ENCODE peak calls at places on chromosomes 4 and X, in nine cellular contexts. T is IMR-90, Y is lower lobe of right lung, K is iPS DF 6.9, B is right lobe of liver, D is right atrium auricular region, M is fibroblast of lung, P is Karpas-422, W is lung. J is an unnamed sample.

GRCh38 chrX:53074987-53075386 is 7.2 kb upstream of the TSPYL2 start:
- DNase-seq in Y (no peak), P (no peak), D (no peak), M (no peak), T (no peak), W (no peak), K (no peak), B (no peak), J (no peak)

GRCh38 chrX:50770702-50771101 is 43.3 kb downstream of the SHROOM4 start:
- DNase-seq in K (no peak), T (no peak), P (no peak), B (no peak), Y (peak), M (peak), W (peak), D (no peak), J (no peak)

GRCh38 chr4:8427761-8428287 is 12.7 kb downstream of the ACOX3 start:
- DNase-seq in K (no peak), T (peak), B (no peak), W (peak), D (no peak), Y (no peak), M (peak), P (peak), J (peak)

GRCh38 chr4:142404191-142404611 is 441.9 kb downstream of the INPP4B start:
- DNase-seq in M (peak), B (no peak), D (no peak), T (peak), Y (no peak), K (no peak), P (no peak), W (no peak), J (no peak)

GRCh38 chr4:89022426-89023128 is 34.4 kb downstream of the FAM13A start:
- DNase-seq in Y (no peak), W (no peak), K (no peak), B (no peak), T (no peak), P (no peak), D (no peak), M (peak), J (no peak)

GRCh38 chr4:55549888-55550287 is 3.2 kb upstream of the CLOCK start:
- DNase-seq in D (no peak), K (no peak), M (peak), W (no peak), P (no peak), T (peak), Y (no peak), B (no peak), J (no peak)

GRCh38 chr4:153466637-153467153 is 535 bp downstream of the TMEM131L start:
- DNase-seq in P (peak), K (no peak), Y (no peak), D (no peak), B (peak), M (no peak), W (no peak), T (no peak), J (no peak)

GRCh38 chr4:33297091-33297490 is 2576.9 kb downstream of the PCDH7 start:
- DNase-seq in P (no peak), T (no peak), M (no peak), K (no peak), D (no peak), Y (no peak), B (no peak), W (no peak), J (no peak)

GRCh38 chr4:10096201-10096975 is 20.2 kb downstream of the WDR1 start:
- DNase-seq in T (peak), B (no peak), P (no peak), K (no peak), D (peak), Y (peak), W (peak), M (peak), J (peak)

GRCh38 chr4:117514779-117515178 is 429.4 kb upstream of the TRAM1L1 start:
- DNase-seq in T (no peak), B (no peak), K (no peak), W (no peak), M (no peak), Y (no peak), D (no peak), P (no peak), J (no peak)

GRCh38 chrX:132786217-132786616 is 172.2 kb downstream of the HS6ST2 start:
- DNase-seq in P (no peak), D (no peak), T (no peak), W (no peak), B (no peak), Y (no peak), K (no peak), M (peak), J (no peak)

GRCh38 chrX:44529315-44529714 is 13.3 kb downstream of the FUNDC1 start:
- DNase-seq in B (no peak), M (no peak), P (no peak), W (no peak), T (peak), Y (no peak), K (no peak), D (no peak), J (no peak)

GRCh38 chrX:130165181-130165702 is 399 bp downstream of the AIFM1 start:
- DNase-seq in D (peak), T (no peak), M (peak), K (no peak), B (no peak), Y (no peak), W (no peak), P (no peak), J (no peak)

GRCh38 chr4:184451726-184452125 is 22.6 kb downstream of the IRF2 start:
- DNase-seq in M (no peak), B (no peak), Y (no peak), P (no peak), W (no peak), D (no peak), T (no peak), K (no peak), J (no peak)

GRCh38 chr4:156378053-156378665 is 424.5 kb upstream of the CTSO start:
- DNase-seq in T (peak), P (peak), K (peak), B (no peak), M (peak), W (no peak), D (no peak), Y (no peak), J (no peak)

GRCh38 chrX:118726887-118727685 is at the start of gene IL13RA1:
- DNase-seq in Y (peak), B (peak), T (peak), M (peak), P (peak), K (no peak), W (peak), D (peak), J (no peak)

GRCh38 chr4:95835672-95836071 is 4.2 kb upstream of the PDHA2 start:
- DNase-seq in K (peak), B (no peak), T (no peak), P (peak), W (no peak), M (no peak), D (no peak), Y (no peak), J (no peak)

GRCh38 chrX:95346854-95347253 is 1337.8 kb upstream of the DIAPH2 start:
- DNase-seq in D (no peak), M (peak), K (no peak), W (no peak), Y (no peak), B (no peak), T (peak), P (peak), J (no peak)

GRCh38 chrX:57528670-57529255 is 63.0 kb upstream of the ZXDB start:
- DNase-seq in K (peak), D (no peak), M (no peak), P (peak), T (peak), B (no peak), W (no peak), Y (no peak), J (no peak)

GRCh38 chr4:183398298-183399129 is 45.9 kb upstream of the CDKN2AIP start:
- DNase-seq in P (no peak), T (peak), Y (peak), K (no peak), D (peak), B (peak), M (peak), W (peak), J (peak)

GRCh38 chrX:68835468-68835867 is 6.6 kb downstream of the EFNB1 start:
- DNase-seq in T (no peak), W (no peak), D (no peak), B (no peak), M (no peak), K (no peak), P (no peak), Y (no peak), J (no peak)

GRCh38 chrX:12496343-12496742 is 294.9 kb upstream of the PRPS2 start:
- DNase-seq in Y (no peak), W (no peak), T (no peak), M (no peak), K (no peak), P (no peak), D (no peak), B (no peak), J (no peak)

GRCh38 chrX:146241902-146242301 is 424.3 kb downstream of the SLITRK2 start:
- DNase-seq in Y (no peak), M (no peak), W (no peak), B (no peak), T (no peak), D (no peak), P (no peak), K (no peak), J (no peak)

GRCh38 chr4:180617203-180617602 is 1626.0 kb upstream of the TENM3 start:
- DNase-seq in M (peak), K (no peak), B (no peak), W (no peak), T (peak), Y (no peak), D (no peak), P (no peak), J (no peak)

GRCh38 chr4:83962492-83962891 is 426.6 kb downstream of the GPAT3 start:
- DNase-seq in M (no peak), Y (no peak), T (no peak), K (no peak), P (no peak), W (no peak), D (no peak), B (no peak), J (no peak)

GRCh38 chr4:185721949-185722316 is 90.1 kb downstream of the SORBS2 start:
- DNase-seq in Y (no peak), P (no peak), M (no peak), D (no peak), T (no peak), B (no peak), W (no peak), K (no peak), J (no peak)

GRCh38 chrX:153829549-153829798 is 870 bp downstream of the PDZD4 start:
- DNase-seq in W (no peak), T (no peak), Y (no peak), B (no peak), D (no peak), M (no peak), P (no peak), K (no peak), J (no peak)

GRCh38 chrX:153831435-153832150 is 1.2 kb upstream of the PDZD4 start:
- DNase-seq in Y (no peak), W (no peak), T (no peak), K (no peak), M (no peak), B (no peak), P (peak), D (no peak), J (no peak)

GRCh38 chrX:153828723-153829548 is 1.4 kb downstream of the PDZD4 start:
- DNase-seq in D (no peak), P (no peak), T (no peak), B (no peak), M (no peak), Y (no peak), K (no peak), W (no peak), J (no peak)

GRCh38 chrX:153830632-153831434 is 489 bp upstream of the PDZD4 start:
- DNase-seq in B (no peak), T (no peak), K (no peak), P (no peak), W (no peak), Y (no peak), D (no peak), M (no peak), J (no peak)

DNA sequence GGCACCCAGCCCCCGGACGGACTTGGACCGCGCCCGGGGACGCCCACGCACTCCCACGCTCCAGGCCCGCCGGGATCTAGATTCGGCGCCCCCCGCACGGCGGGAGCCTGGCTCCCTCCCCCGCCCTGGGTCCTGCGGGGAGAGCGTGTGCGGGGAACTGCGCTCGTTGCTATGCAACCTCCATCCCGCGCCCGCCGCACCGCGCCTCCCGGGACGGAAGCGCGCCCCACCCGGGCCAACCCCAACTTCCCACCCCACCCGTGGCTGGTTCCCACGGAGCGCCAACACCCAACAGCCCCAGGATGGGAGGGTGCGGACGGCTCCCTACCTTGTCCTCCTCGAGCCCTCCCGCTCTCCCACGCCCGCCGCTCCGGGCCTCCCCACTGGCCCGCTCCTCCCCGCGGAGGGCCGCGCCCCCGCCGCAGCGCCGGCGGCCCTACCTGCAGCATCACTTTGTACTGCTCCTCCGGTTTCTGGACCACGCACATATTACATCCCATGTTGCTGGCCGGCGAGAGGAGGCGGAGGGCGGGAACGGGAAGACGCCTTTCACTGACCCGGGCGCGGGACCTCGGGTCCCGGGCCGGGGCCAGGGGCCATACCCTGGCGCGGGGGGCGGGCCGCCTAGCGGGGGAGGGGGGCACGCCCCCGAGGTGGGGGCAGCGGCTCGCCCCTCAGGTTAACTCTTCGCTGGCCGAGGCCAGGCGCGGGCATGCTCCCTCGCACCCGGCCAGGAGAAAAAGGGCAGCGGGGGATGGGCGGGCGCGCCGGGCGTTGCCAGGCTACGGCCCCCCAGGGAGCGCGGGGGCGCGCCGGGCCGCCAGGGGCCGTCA is at the start of gene PDZD4:
- DNase-seq in P (no peak), Y (no peak), T (no peak), M (no peak), W (no peak), K (no peak), B (no peak), D (no peak), J (no peak)
- H3K27ac ChIP-seq in P (no peak), Y (no peak), T (no peak), M (no peak), W (no peak), K (no peak), B (no peak), D (no peak), J (no peak)

GRCh38 chr4:79983431-79983830 is 89.6 kb downstream of the ANTXR2 start:
- DNase-seq in D (no peak), W (no peak), Y (no peak), M (no peak), P (no peak), T (no peak), K (no peak), B (no peak), J (no peak)
- H3K27ac ChIP-seq in D (no peak), W (no peak), Y (no peak), M (no peak), P (no peak), T (no peak), K (no peak), B (no peak), J (no peak)

GRCh38 chr4:42554072-42554471 is 102.8 kb downstream of the ATP8A1 start:
- DNase-seq in T (no peak), P (no peak), B (no peak), Y (no peak), K (no peak), M (peak), D (no peak), W (no peak), J (no peak)
- H3K27ac ChIP-seq in T (no peak), P (no peak), B (no peak), Y (no peak), K (no peak), M (no peak), D (no peak), W (no peak), J (no peak)

GRCh38 chrX:87397103-87397886 is 120.3 kb upstream of the KLHL4 start:
- DNase-seq in P (no peak), K (no peak), M (peak), B (no peak), Y (no peak), T (no peak), D (no peak), W (no peak), J (no peak)
- H3K27ac ChIP-seq in P (no peak), K (no peak), M (no peak), B (no peak), Y (no peak), T (no peak), D (no peak), W (no peak), J (no peak)

GRCh38 chrX:40303256-40304077 is 205.7 kb upstream of the BCOR start:
- DNase-seq in K (no peak), P (peak), Y (no peak), B (no peak), D (no peak), W (no peak), M (no peak), T (no peak), J (no peak)

GRCh38 chrX:40307871-40308270 is 210.1 kb upstream of the BCOR start:
- DNase-seq in Y (no peak), K (no peak), T (no peak), D (no peak), W (no peak), P (no peak), B (no peak), M (no peak), J (no peak)

GRCh38 chrX:40300286-40300890 is 202.6 kb upstream of the BCOR start:
- DNase-seq in T (no peak), K (no peak), W (no peak), P (no peak), D (no peak), Y (no peak), B (no peak), M (no peak), J (no peak)

GRCh38 chrX:40299502-40300118 is 201.9 kb upstream of the BCOR start:
- DNase-seq in P (peak), T (no peak), Y (no peak), B (no peak), M (no peak), K (no peak), D (no peak), W (no peak), J (no peak)

DNA sequence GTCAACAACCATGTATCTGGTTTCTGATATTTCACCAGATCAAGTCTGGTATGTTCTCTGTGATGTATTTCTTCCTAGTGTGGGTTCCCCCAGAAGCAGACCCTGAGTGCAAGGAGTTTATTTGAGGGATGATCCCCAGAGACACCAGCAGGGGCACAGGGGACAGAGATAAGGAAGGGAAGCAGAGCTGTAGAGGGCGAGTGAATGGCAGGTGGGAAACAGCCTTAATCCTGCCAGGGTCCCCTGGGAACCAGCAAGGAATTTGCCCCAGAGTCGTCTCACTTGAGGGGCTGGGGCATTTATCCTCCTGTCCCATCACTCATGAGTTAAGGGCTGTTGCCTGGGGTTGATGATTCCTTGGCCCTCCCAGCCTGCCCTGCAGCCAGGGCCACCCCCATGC is 206.4 kb upstream of the BCOR start:
- DNase-seq in Y (no peak), T (no peak), P (no peak), M (no peak), W (no peak), D (no peak), K (no peak), B (no peak), J (no peak)
- H3K27ac ChIP-seq in Y (no peak), T (no peak), P (no peak), M (no peak), W (no peak), D (no peak), K (no peak), B (no peak), J (no peak)